ENCODE peak calls at places on chromosomes 1 and 21, in five cellular contexts. E is spleen, X is sigmoid colon, B is stomach, W is prostate gland. D is an unnamed sample. For H3K4me1, the result is how much of the 10 kb centered on the place peaks cover.

GRCh38 chr1:112956503-112957132 is 622 bp upstream of the SLC16A1 start:
- DNase-seq in X (peak), W (peak), E (no peak), B (no peak), D (no peak)

GRCh38 chr1:21865943-21866628 is 54.0 kb downstream of the LDLRAD2 start:
- DNase-seq in E (no peak), W (no peak), B (no peak), X (no peak), D (no peak)

GRCh38 chr1:54995835-54996234 is 2.9 kb upstream of the BSND start:
- DNase-seq in W (no peak), X (no peak), E (no peak), B (no peak), D (no peak)

GRCh38 chr21:39385299-39386145 is 36.6 kb upstream of the HMGN1 start:
- DNase-seq in X (peak), E (peak), B (peak), W (peak), D (no peak)

GRCh38 chr1:155069551-155070391 is 6.2 kb downstream of the EFNA4 start:
- DNase-seq in W (no peak), X (no peak), B (no peak), E (no peak), D (no peak)

GRCh38 chr1:9338354-9339250 is 45.9 kb downstream of the SPSB1 start:
- DNase-seq in E (no peak), W (peak), X (peak), B (peak), D (no peak)

GRCh38 chr1:218971166-218971565 is 202.5 kb upstream of the LYPLAL1 start:
- DNase-seq in W (no peak), E (no peak), B (no peak), X (no peak), D (no peak)

GRCh38 chr1:219917281-219917680 is 11.1 kb downstream of the SLC30A10 start:
- DNase-seq in E (no peak), B (no peak), W (no peak), X (no peak), D (no peak)

GRCh38 chr21:34967509-34968289 is 81.4 kb downstream of the RUNX1 start:
- DNase-seq in X (no peak), E (no peak), B (no peak), W (no peak), D (no peak)

GRCh38 chr21:34970126-34970525 is 79.0 kb downstream of the RUNX1 start:
- DNase-seq in E (no peak), X (no peak), W (no peak), B (no peak), D (no peak)

GRCh38 chr21:34970566-34970965 is 78.5 kb downstream of the RUNX1 start:
- DNase-seq in X (no peak), W (no peak), E (no peak), B (no peak), D (no peak)

GRCh38 chr21:34969431-34970036 is 79.6 kb downstream of the RUNX1 start:
- DNase-seq in B (no peak), E (no peak), W (no peak), X (no peak), D (no peak)

DNA sequence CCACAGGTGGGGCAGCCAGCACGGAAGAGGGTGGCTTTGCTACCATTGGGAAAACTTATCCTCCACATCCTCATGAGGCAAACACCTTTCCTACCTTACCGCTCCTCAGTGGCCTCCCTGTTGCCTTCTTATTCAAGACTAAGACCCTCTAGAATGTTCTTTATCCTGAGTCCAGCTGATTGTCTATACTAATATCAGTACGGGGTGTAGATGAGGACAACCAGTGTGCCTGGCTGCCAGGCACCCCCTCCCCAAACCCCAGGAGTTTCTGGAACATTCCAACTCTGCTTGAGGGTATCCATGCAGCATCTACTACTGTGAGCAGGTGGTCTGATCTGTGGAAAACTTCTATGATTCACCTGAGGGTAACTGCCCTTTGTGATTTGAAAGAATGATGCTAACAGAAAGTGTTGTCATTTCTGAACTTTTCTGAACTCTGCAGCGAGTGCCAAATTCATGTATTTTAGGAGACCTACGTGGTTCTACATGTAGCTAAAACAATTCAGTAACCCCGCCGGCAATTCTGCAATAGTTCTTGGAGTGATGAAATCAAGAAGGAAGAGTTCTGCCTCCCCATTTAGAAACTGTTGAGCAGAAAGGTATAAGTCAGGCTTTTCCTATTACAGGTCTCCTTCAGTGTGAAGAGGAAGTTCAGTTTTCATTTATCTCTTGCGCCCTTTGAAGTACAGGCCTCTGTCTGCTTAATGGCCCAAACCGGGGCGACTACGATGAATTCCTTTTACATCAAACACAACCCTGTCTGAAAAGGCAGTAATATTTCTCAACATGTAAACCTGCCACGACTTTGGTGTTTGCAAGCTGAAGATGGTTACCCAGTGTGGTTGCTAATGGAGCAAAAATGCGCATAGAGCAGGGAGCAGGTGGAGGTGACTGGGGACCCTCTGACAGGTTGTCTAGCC is 80.4 kb downstream of the RUNX1 start:
- DNase-seq in X (no peak), W (no peak), E (no peak), B (no peak), D (no peak)
- H3K4me1 ChIP-seq in X (under half), W (under half), E (under half), B (under half), D (under half)

GRCh38 chr1:6424619-6425593 is at the start of gene ESPN:
- DNase-seq in B (no peak), X (no peak), W (no peak), E (no peak), D (no peak)
- TF ChIP-seq POLR2AphosphoS5 in B (no peak), X (no peak), W (no peak), E (no peak), D (no peak)

GRCh38 chr1:16608838-16609560 is 4.4 kb downstream of the NBPF1 start:
- DNase-seq in B (no peak), X (peak), E (no peak), W (no peak), D (peak)
- H3K4me1 ChIP-seq in B (under half), X (under half), E (under half), W (under half), D (under half)

GRCh38 chr1:153728305-153729066 is 636 bp downstream of the INTS3 start:
- DNase-seq in X (peak), W (peak), B (no peak), E (peak), D (peak)
- TF ChIP-seq POLR2AphosphoS5 in X (no peak), W (no peak), B (no peak), E (no peak), D (peak)

GRCh38 chr1:91555821-91556531 is 55.3 kb downstream of the CDC7 start:
- DNase-seq in X (no peak), E (no peak), B (no peak), W (no peak), D (no peak)
- H3K4me1 ChIP-seq in X (under half), E (under half), B (under half), W (under half), D (half or more)

DNA sequence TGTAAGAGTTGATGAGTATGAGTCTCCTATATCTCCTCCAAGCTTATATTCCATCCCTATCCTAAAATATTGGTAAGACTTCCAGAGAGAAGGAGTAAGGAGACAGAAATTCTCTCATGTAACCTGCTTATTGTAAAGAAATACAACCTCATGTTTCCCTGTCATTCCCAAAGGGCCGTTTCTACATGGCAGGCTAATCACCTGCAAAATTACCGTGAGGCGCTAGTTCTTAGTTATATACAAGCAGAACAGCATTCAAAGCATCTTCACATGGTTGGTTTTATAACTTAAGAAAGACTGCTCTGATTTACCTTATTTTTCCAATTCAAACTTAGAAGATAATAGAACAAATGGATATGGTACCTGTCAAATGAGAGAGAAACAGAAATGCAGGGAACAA is 42.9 kb downstream of the DAB1 start:
- DNase-seq in E (no peak), B (no peak), W (no peak), X (no peak), D (no peak)
- TF ChIP-seq POLR2AphosphoS5 in E (no peak), B (no peak), W (no peak), X (no peak), D (no peak)

GRCh38 chr1:200282497-200283122 is 127.2 kb downstream of the ZNF281 start:
- DNase-seq in E (peak), B (no peak), X (no peak), W (no peak), D (no peak)
- H3K4me1 ChIP-seq in E (under half), B (under half), X (under half), W (under half), D (under half)

D was measured in vagina.